ENCODE peak calls at places on chromosomes 3 and 15, in five cellular contexts. O, Z, D, R and A are unnamed samples.

GRCh38 chr3:71690222-71690821 is 34.9 kb downstream of the EIF4E3 start:
- DNase-seq in Z (no peak), D (no peak), R (no peak), O (no peak), A (no peak)

GRCh38 chr3:64488938-64489337 is 198.9 kb downstream of the ADAMTS9 start:
- DNase-seq in Z (no peak), R (no peak), D (no peak), O (no peak), A (no peak)

GRCh38 chr3:140552403-140552802 is 125.5 kb upstream of the TRIM42 start:
- DNase-seq in D (no peak), Z (no peak), R (no peak), O (no peak), A (peak)

GRCh38 chr15:81536296-81536695 is 162.3 kb upstream of the TMC3 start:
- DNase-seq in R (no peak), Z (no peak), O (no peak), D (no peak), A (no peak)

GRCh38 chr15:69855601-69856000 is 242.1 kb downstream of the TLE3 start:
- DNase-seq in O (peak), D (no peak), Z (no peak), R (no peak), A (no peak)

GRCh38 chr3:34056951-34057390 is 258.5 kb downstream of the PDCD6IP start:
- DNase-seq in R (no peak), Z (peak), O (no peak), D (no peak), A (no peak)

GRCh38 chr3:78134496-78134895 is 1094.6 kb downstream of the ROBO2 start:
- DNase-seq in R (no peak), D (no peak), O (no peak), Z (no peak), A (no peak)

GRCh38 chr15:28125673-28126651 is 26.8 kb upstream of the OCA2 start:
- DNase-seq in O (peak), D (peak), R (peak), Z (no peak), A (peak)

GRCh38 chr15:58957101-58957973 is 23.9 kb upstream of the SLTM start:
- DNase-seq in Z (no peak), R (peak), D (peak), O (peak), A (peak)

GRCh38 chr15:96392380-96393208 is 62.1 kb downstream of the NR2F2 start:
- DNase-seq in O (no peak), Z (no peak), R (no peak), D (no peak), A (no peak)

GRCh38 chr3:48915296-48915695 is 3.3 kb upstream of the ARIH2 start:
- DNase-seq in D (peak), O (no peak), R (no peak), Z (no peak), A (no peak)

DNA sequence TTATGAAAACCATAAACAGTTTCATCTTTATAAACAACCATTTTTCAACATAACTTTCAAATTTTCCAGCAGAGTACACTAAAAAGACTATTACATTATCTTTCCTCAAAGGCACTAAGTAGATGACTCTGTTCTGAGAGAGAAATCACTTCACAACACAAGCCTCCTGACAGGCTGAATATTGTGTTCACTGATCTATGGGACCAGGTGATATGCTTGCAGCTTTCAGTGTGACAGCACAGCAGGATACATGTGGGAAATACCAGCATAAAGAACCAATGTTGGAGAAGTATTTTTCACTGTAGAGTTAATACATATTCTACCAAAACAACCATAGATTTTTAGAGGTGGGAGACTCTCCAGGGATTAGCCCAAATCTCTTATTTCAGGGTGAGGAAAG is 350.6 kb downstream of the PLCL2 start:
- DNase-seq in O (no peak), D (no peak), Z (no peak), R (no peak), A (no peak)
- TF ChIP-seq JUND in O (no peak), D (no peak), Z (no peak), R (no peak), A (no peak)

GRCh38 chr3:117661636-117662095 is 952.1 kb downstream of the TUSC7 start:
- DNase-seq in Z (no peak), D (no peak), R (no peak), O (no peak), A (no peak)
- TF ChIP-seq JUND in Z (no peak), D (no peak), R (no peak), O (peak), A (no peak)

GRCh38 chr15:89359471-89360293 is 25.1 kb upstream of the POLG start:
- DNase-seq in D (no peak), Z (no peak), R (no peak), O (no peak), A (no peak)
- TF ChIP-seq JUND in D (no peak), Z (no peak), R (no peak), O (no peak), A (no peak)

GRCh38 chr3:7328339-7328738 is 467.4 kb downstream of the GRM7 start:
- DNase-seq in D (no peak), Z (no peak), O (no peak), R (no peak), A (no peak)

GRCh38 chr3:7332696-7333095 is 471.8 kb downstream of the GRM7 start:
- DNase-seq in D (no peak), O (no peak), Z (no peak), R (no peak), A (no peak)

DNA sequence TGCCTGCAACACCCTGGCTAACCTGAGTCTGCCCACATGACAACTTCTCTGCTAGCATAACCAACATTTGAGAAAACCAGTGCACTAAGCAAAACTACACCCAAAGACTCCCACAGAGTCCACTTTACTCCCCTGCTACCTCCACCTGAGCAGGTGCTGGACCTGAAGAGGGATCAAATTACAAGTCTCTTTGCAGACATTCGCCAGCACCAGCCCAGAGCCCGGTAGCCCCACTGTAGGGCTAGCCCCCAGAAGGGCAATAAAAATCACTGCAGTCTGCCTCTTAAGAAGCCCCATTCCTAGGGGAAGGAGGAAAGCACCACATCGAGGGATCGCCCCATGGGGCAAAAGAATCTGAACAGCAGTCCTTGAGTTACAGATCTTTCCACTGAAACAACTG is 472.2 kb downstream of the GRM7 start:
- DNase-seq in Z (no peak), O (no peak), R (no peak), D (no peak), A (no peak)
- TF ChIP-seq JUND in Z (no peak), O (no peak), R (no peak), D (no peak), A (no peak)

GRCh38 chr3:126984391-126985142 is 1.7 kb downstream of the PLXNA1 start:
- DNase-seq in Z (no peak), R (no peak), D (no peak), O (no peak), A (no peak)

GRCh38 chr3:126982522-126983175 is at the start of gene PLXNA1:
- DNase-seq in Z (peak), D (peak), O (peak), R (peak), A (peak)

GRCh38 chr3:126982125-126982521 is 792 bp upstream of the PLXNA1 start:
- DNase-seq in Z (peak), O (no peak), R (no peak), D (no peak), A (no peak)

GRCh38 chr3:126983653-126984390 is 907 bp downstream of the PLXNA1 start:
- DNase-seq in Z (no peak), D (no peak), R (no peak), O (peak), A (no peak)

DNA sequence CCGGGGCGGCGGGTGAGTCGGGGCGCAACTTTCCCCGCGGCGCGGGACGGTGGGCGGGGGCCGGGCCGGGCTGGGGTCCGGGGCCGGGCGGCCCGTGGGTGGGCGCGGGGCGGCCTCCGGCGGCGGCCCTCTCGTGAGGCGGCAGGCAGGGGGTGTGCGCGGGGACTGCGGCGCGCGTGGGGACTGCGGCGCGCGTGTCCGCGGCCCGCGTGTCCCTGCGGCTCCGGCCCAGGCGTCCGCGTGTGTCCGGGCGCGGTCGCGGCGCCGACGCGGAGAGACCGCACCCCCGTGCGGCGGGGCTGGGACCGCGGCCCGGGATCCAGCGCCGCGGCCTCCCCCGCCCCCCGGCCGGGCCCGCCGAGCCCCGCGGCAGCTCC is 349 bp downstream of the PLXNA1 start:
- DNase-seq in Z (no peak), D (no peak), R (no peak), O (no peak), A (peak)
- TF ChIP-seq JUND in Z (no peak), D (no peak), R (no peak), O (no peak), A (no peak)